ENCODE peak calls at places on chromosomes 6 and 20, in five cellular contexts. S is germinal center, A is NCI-H345, O is left ventricle myocardium inferior, Q is transverse colon. I is an unnamed sample.

GRCh38 chr20:8722277-8722928 is 346.5 kb upstream of the PLCB4 start:
- DNase-seq in S (peak), A (peak), O (no peak), Q (peak), I (no peak)

GRCh38 chr6:12761376-12762115 is 45.0 kb downstream of the PHACTR1 start:
- DNase-seq in S (no peak), A (no peak), O (no peak), Q (no peak), I (no peak)

GRCh38 chr20:39129523-39129922 is 167.4 kb downstream of the DHX35 start:
- DNase-seq in S (no peak), A (no peak), O (no peak), Q (no peak), I (no peak)

GRCh38 chr6:71908162-71908765 is 21.9 kb downstream of the RIMS1 start:
- DNase-seq in S (no peak), A (no peak), O (no peak), Q (no peak), I (no peak)

GRCh38 chr20:25586877-25587276 is 1.5 kb upstream of the NINL start:
- DNase-seq in S (no peak), A (no peak), O (no peak), Q (no peak), I (no peak)

GRCh38 chr6:106620931-106621672 is 8.2 kb downstream of the RTN4IP1 start:
- DNase-seq in S (no peak), A (no peak), O (no peak), Q (no peak), I (no peak)

GRCh38 chr6:89826029-89826528 is 3.6 kb upstream of the CASP8AP2 start:
- DNase-seq in S (no peak), A (no peak), O (no peak), Q (no peak), I (no peak)

GRCh38 chr6:153051801-153052200 is 49.3 kb upstream of the MTRF1L start:
- DNase-seq in S (no peak), A (no peak), O (no peak), Q (no peak), I (no peak)

GRCh38 chr20:44695295-44696230 is 19.6 kb upstream of the CCN5 start:
- DNase-seq in S (no peak), A (no peak), O (no peak), Q (no peak), I (no peak)

GRCh38 chr6:156425374-156425773 is 351.8 kb upstream of the ARID1B start:
- DNase-seq in S (no peak), A (no peak), O (no peak), Q (no peak), I (no peak)

GRCh38 chr20:13650474-13650873 is 11.7 kb upstream of the TASP1 start:
- DNase-seq in S (no peak), A (no peak), O (no peak), Q (no peak), I (no peak)

GRCh38 chr6:44128020-44128917 is 915 bp downstream of the TMEM63B start:
- DNase-seq in S (peak), A (peak), O (peak), Q (peak), I (no peak)

GRCh38 chr20:8066662-8067061 is 47.1 kb upstream of the TMX4 start:
- DNase-seq in S (no peak), A (no peak), O (no peak), Q (no peak), I (no peak)

GRCh38 chr6:53112404-53112803 is 36.2 kb downstream of the GCM1 start:
- DNase-seq in S (no peak), A (peak), O (no peak), Q (peak), I (no peak)

GRCh38 chr6:53926505-53926904 is 131.7 kb downstream of the LRRC1 start:
- DNase-seq in S (no peak), A (no peak), O (no peak), Q (no peak), I (no peak)

GRCh38 chr20:22684072-22684762 is 99.8 kb upstream of the FOXA2 start:
- DNase-seq in S (peak), A (peak), O (peak), Q (peak), I (no peak)